ENCODE peak calls at places on chromosomes 6 and 20, in six cellular contexts. T, A, X, N, S and I are unnamed samples.

GRCh38 chr20:38674178-38675133 is 49.8 kb upstream of the SLC32A1 start:
- DNase-seq in T (peak; percentile 47), A (no peak), X (peak; percentile 99), N (peak; percentile 89), S (no peak), I (no peak)

GRCh38 chr6:149896491-149896890 is 1.4 kb downstream of the RAET1E start:
- DNase-seq in T (peak; percentile 52), A (no peak), X (no peak), N (no peak), S (no peak), I (no peak)

GRCh38 chr6:50123686-50124085 is 74.0 kb upstream of the DEFB112 start:
- DNase-seq in T (no peak), A (no peak), X (no peak), N (no peak), S (no peak), I (no peak)

GRCh38 chr6:11473008-11473740 is 64.4 kb upstream of the TMEM170B start:
- DNase-seq in T (no peak), A (no peak), X (no peak), N (no peak), S (no peak), I (no peak)

GRCh38 chr6:151075527-151075926 is 164.2 kb upstream of the AKAP12 start:
- DNase-seq in T (peak; percentile 37), A (no peak), X (no peak), N (no peak), S (no peak), I (no peak)

GRCh38 chr6:42690151-42690702 is 32.2 kb downstream of the PRPH2 start:
- DNase-seq in T (peak; percentile 58), A (no peak), X (no peak), N (no peak), S (no peak), I (no peak)

GRCh38 chr6:81734500-81735140 is 17.9 kb downstream of the TENT5A start:
- DNase-seq in T (no peak), A (no peak), X (no peak), N (no peak), S (no peak), I (no peak)

GRCh38 chr6:117401799-117402198 is 23.9 kb downstream of the ROS1 start:
- DNase-seq in T (no peak), A (no peak), X (no peak), N (no peak), S (no peak), I (no peak)

GRCh38 chr6:27478706-27479318 is 5.9 kb upstream of the ZNF184 start:
- DNase-seq in T (peak; percentile 94), A (peak; percentile 73), X (peak; percentile 40), N (no peak), S (peak; percentile 90), I (peak; percentile 83)

GRCh38 chr6:127345521-127345920 is 2.1 kb upstream of the ECHDC1 start:
- DNase-seq in T (no peak), A (peak; percentile 40), X (no peak), N (no peak), S (no peak), I (no peak)

GRCh38 chr6:158762787-158763439 is 56.3 kb downstream of the EZR start:
- DNase-seq in T (no peak), A (no peak), X (no peak), N (no peak), S (no peak), I (no peak)

GRCh38 chr20:14337400-14338171 is at the start of gene FLRT3:
- DNase-seq in T (peak; percentile 96), A (peak; percentile 83), X (peak; percentile 63), N (no peak), S (no peak), I (peak; percentile 94)

GRCh38 chr6:125584468-125584939 is 164.9 kb upstream of the HEY2 start:
- DNase-seq in T (peak; percentile 1), A (no peak), X (no peak), N (peak; percentile 3), S (no peak), I (peak; percentile 2)

GRCh38 chr6:57317060-57317943 is at the start of gene PRIM2:
- DNase-seq in T (peak; percentile 76), A (peak; percentile 76), X (peak; percentile 90), N (peak; percentile 33), S (peak; percentile 74), I (peak; percentile 88)

GRCh38 chr6:46983007-46983411 is 59.1 kb downstream of the ADGRF1 start:
- DNase-seq in T (no peak), A (no peak), X (no peak), N (no peak), S (no peak), I (peak; percentile 31)

DNA sequence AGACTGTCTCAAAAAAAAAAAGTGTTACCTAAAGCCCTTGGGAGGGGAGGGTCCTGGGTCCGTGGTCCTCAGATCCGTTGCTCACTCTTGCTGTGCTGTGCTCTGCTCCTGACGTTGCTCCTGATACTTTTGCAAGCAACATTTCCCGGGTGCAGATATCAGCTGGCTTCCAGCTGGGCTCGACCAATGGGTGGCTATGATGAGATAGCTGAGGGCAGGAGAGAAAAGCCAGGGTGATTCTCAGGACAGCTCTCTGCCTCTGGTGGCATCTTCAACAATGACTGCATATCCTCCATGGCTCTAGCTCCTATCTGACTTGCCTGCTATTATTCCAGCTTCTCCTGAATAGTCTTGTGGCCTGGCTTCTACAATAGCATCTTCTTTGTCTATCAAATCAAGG is 134.5 kb downstream of the RPS12 start:
- DNase-seq in T (no peak), A (no peak), X (no peak), N (no peak), S (no peak), I (no peak)
- H3K27me3 ChIP-seq in T (no peaks in the 10 kb centered on the region), A (peaks cover 41% of the 10 kb centered on the region), X (no peaks in the 10 kb centered on the region), N (no peaks in the 10 kb centered on the region), S (no peaks in the 10 kb centered on the region), I (no peaks in the 10 kb centered on the region)

GRCh38 chr6:107248147-107248546 is 132.8 kb upstream of the BEND3 start:
- DNase-seq in T (no peak), A (no peak), X (no peak), N (no peak), S (no peak), I (no peak)

GRCh38 chr6:107244742-107245470 is 129.6 kb upstream of the BEND3 start:
- DNase-seq in T (no peak), A (no peak), X (peak; percentile 22), N (no peak), S (no peak), I (no peak)

GRCh38 chr6:107244082-107244741 is 128.9 kb upstream of the BEND3 start:
- DNase-seq in T (no peak), A (no peak), X (no peak), N (no peak), S (no peak), I (no peak)

GRCh38 chr6:107246249-107246971 is 131.1 kb upstream of the BEND3 start:
- DNase-seq in T (no peak), A (no peak), X (no peak), N (no peak), S (no peak), I (no peak)

DNA sequence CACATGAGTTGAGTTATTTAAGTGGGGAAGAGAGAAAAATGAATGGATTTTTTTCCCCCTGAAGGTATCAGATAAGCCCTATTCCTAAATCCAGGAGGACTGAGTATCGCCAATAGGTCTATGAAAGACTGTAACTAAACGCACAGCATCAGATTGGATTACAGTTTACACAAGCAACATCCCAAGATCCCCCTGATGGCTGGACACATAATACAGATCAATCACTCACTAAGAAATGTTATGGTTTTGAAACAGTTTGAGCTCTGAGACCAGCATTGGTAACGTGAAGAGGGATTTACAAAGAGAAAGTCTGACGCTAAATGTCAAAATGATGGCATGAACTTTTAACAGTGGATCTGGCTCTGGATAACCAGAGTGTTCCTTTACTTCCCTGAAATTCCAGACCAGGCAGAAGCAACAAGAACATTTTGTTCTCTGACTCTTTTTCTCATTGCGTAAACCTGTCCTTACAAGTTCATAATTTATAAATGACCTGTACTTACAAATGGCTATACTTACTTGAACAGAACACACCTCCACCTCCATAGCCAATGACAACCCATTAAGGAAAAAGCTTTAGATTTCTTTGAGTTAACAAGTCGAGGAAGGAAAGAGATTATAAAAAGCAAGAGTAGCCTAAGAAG is 131.8 kb upstream of the BEND3 start:
- DNase-seq in T (no peak), A (no peak), X (no peak), N (no peak), S (no peak), I (no peak)
- H3K4me3 ChIP-seq in T (no peak overlapping the region), A (no peak overlapping the region), X (no peak overlapping the region), N (no peak overlapping the region), S (no peak overlapping the region), I (no peak overlapping the region)

DNA sequence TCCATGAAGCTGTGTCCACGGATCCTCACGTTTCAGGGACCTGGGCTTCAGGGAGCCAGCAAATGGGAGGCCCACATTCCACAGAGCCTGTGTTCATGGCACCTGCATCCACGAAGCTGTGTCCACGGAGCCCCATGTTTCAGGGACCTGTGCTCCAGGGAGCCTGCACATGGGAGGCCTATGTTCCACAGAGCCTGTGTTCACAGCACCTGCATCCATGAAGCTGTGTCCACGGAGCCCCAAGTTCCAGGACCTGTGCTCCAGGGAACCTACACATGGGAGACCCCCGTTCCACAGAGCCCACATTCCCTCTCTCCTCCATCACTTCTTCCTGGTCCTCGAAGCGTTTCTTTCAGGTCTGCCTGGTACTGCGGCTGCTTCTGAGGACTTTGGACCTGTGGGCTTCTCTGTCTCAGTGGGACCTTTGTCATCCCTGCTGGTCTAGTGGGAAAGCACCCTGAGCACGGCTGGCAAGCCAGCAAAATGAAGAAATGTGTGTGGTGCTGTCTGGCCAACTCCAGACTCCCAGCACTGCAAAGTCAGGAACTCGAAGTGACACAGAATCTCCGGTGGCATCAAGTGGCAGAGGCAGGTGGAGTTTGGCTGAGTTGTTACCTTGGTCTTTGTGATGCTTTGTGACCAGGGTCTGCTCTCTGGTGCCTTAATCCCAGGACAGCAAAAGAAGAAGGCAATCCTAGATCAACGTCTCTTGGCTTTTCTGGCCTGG is 245.9 kb downstream of the DLL1 start:
- DNase-seq in T (no peak), A (no peak), X (no peak), N (no peak), S (no peak), I (no peak)
- H3K9me3 ChIP-seq in T (peaks cover 45% of the 10 kb centered on the region), A (no peaks in the 10 kb centered on the region), X (no peaks in the 10 kb centered on the region), N (no peaks in the 10 kb centered on the region), S (no peaks in the 10 kb centered on the region), I (no peaks in the 10 kb centered on the region)

GRCh38 chr20:33015114-33015491 is 7.6 kb downstream of the BPIFB2 start:
- DNase-seq in T (no peak), A (no peak), X (no peak), N (no peak), S (no peak), I (no peak)
- H3K27me3 ChIP-seq in T (peaks cover 14% of the 10 kb centered on the region), A (peaks cover 13% of the 10 kb centered on the region), X (peaks cover 59% of the 10 kb centered on the region), N (no peaks in the 10 kb centered on the region), S (no peaks in the 10 kb centered on the region), I (peaks cover 7% of the 10 kb centered on the region)

GRCh38 chr6:5190467-5190866 is 70.3 kb downstream of the LYRM4 start:
- DNase-seq in T (peak; percentile 98), A (no peak), X (no peak), N (no peak), S (no peak), I (peak; percentile 64)
- H3K4me3 ChIP-seq in T (no peak overlapping the region), A (no peak overlapping the region), X (no peak overlapping the region), N (no peak overlapping the region), S (no peak overlapping the region), I (no peak overlapping the region)

GRCh38 chr6:135465903-135466302 is 31.6 kb downstream of the AHI1 start:
- DNase-seq in T (no peak), A (no peak), X (no peak), N (no peak), S (no peak), I (no peak)
- H3K9me3 ChIP-seq in T (peaks cover 2% of the 10 kb centered on the region), A (no peaks in the 10 kb centered on the region), X (no peaks in the 10 kb centered on the region), N (peaks cover 3% of the 10 kb centered on the region), S (no peaks in the 10 kb centered on the region), I (no peaks in the 10 kb centered on the region)